ENCODE peak calls at places on chromosomes 3 and 15, in four cellular contexts. M is H9, A is neuronal stem cell, L is mesenchymal stem cell. P is an unnamed sample.
A peak's percentile ranks its signal among the peaks of the same experiment; 100 is the strongest.

GRCh38 chr3:64748244-64748894 is 60.6 kb upstream of the ADAMTS9 start:
- DNase-seq in A (no peak), L (no peak), M (peak; percentile 51), P (no peak)

GRCh38 chr3:29503969-29504368 is 223.1 kb downstream of the RBMS3 start:
- DNase-seq in M (no peak), L (peak; percentile 67), A (no peak), P (peak; percentile 14)

GRCh38 chr3:86814918-86815655 is 175.9 kb downstream of the VGLL3 start:
- DNase-seq in L (no peak), M (peak; percentile 36), A (no peak), P (peak; percentile 51)

GRCh38 chr15:89632563-89633430 is 22.5 kb downstream of the KIF7 start:
- DNase-seq in L (no peak), A (no peak), M (no peak), P (no peak)

GRCh38 chr15:26623071-26623470 is 149.8 kb downstream of the GABRB3 start:
- DNase-seq in M (no peak), L (no peak), A (no peak), P (no peak)

GRCh38 chr15:28887344-28888174 is 1.8 kb downstream of the APBA2 start:
- DNase-seq in M (no peak), L (peak; percentile 30), A (no peak), P (no peak)

GRCh38 chr3:154149286-154149685 is 28.1 kb downstream of the ARHGEF26 start:
- DNase-seq in M (no peak), A (no peak), L (no peak), P (no peak)

GRCh38 chr3:150341893-150342292 is 66.2 kb upstream of the TSC22D2 start:
- DNase-seq in A (no peak), L (no peak), M (no peak), P (no peak)

GRCh38 chr3:48765376-48765775 is 48.4 kb upstream of the IP6K2 start:
- DNase-seq in M (no peak), L (peak; percentile 13), A (no peak), P (no peak)

GRCh38 chr3:45499529-45499928 is 95.0 kb upstream of the LIMD1 start:
- DNase-seq in A (no peak), L (peak; percentile 63), M (no peak), P (peak; percentile 66)

GRCh38 chr15:59762558-59762957 is 73.4 kb upstream of the BNIP2 start:
- DNase-seq in L (no peak), M (peak; percentile 53), A (no peak), P (no peak)

GRCh38 chr3:78725703-78726246 is 1042.0 kb downstream of the ROBO1 start:
- DNase-seq in A (no peak), M (no peak), L (no peak), P (no peak)

GRCh38 chr3:43525941-43526607 is 95.7 kb downstream of the ANO10 start:
- DNase-seq in A (no peak), M (no peak), L (no peak), P (peak; percentile 42)

GRCh38 chr3:64244011-64244942 is 19.0 kb upstream of the PRICKLE2 start:
- DNase-seq in A (no peak), L (no peak), M (no peak), P (no peak)

GRCh38 chr3:4776399-4776979 is 202.7 kb upstream of the BHLHE40 start:
- DNase-seq in A (no peak), M (no peak), L (no peak), P (no peak)

GRCh38 chr3:4732974-4733373 is 239.8 kb downstream of the ITPR1 start:
- DNase-seq in A (no peak), L (no peak), M (peak; percentile 40), P (no peak)

GRCh38 chr15:37695719-37696118 is 238.7 kb upstream of the TMCO5A start:
- DNase-seq in L (peak; percentile 2), A (no peak), M (no peak), P (peak; percentile 35)

GRCh38 chr3:134381836-134382442 is 7.7 kb upstream of the AMOTL2 start:
- DNase-seq in M (peak; percentile 67), L (no peak), A (no peak), P (no peak)

GRCh38 chr3:49161808-49162530 is 4.2 kb downstream of the CCDC71 start:
- DNase-seq in M (no peak), A (no peak), L (no peak), P (no peak)

GRCh38 chr15:69478259-69478687 is 25.7 kb downstream of the RPLP1 start:
- DNase-seq in M (peak; percentile 82), A (peak; percentile 70), L (peak; percentile 50), P (peak; percentile 44)

GRCh38 chr3:108406661-108407206 is 103.7 kb downstream of the MYH15 start:
- DNase-seq in L (peak; percentile 63), M (no peak), A (peak; percentile 14), P (peak; percentile 56)

GRCh38 chr3:126337980-126338651 is 19.1 kb downstream of the KLF15 start:
- DNase-seq in L (no peak), M (no peak), A (no peak), P (no peak)

GRCh38 chr3:194089357-194090177 is 46.4 kb upstream of the HES1 start:
- DNase-seq in A (peak; percentile 45), M (peak; percentile 56), L (peak; percentile 99), P (peak; percentile 97)

GRCh38 chr3:99114565-99115291 is 213.2 kb upstream of the DCBLD2 start:
- DNase-seq in A (peak; percentile 21), M (peak; percentile 69), L (peak; percentile 64), P (peak; percentile 69)

GRCh38 chr3:107999215-107999775 is 91.5 kb downstream of the CD47 start:
- DNase-seq in M (no peak), A (no peak), L (no peak), P (no peak)

GRCh38 chr15:65312400-65312916 is 8.0 kb downstream of the RNU5B-1 start:
- DNase-seq in M (no peak), L (no peak), A (no peak), P (no peak)

GRCh38 chr3:197547618-197548017 is 8.2 kb downstream of the BDH1 start:
- DNase-seq in L (no peak), M (peak; percentile 80), A (no peak), P (no peak)

GRCh38 chr3:129180461-129180860 is 3.2 kb downstream of the CNBP start:
- DNase-seq in L (no peak), M (no peak), A (no peak), P (no peak)
- H3K4ac ChIP-seq in L (no peak overlapping the region), M (no peak overlapping the region), A (no peak overlapping the region), P (no peak overlapping the region)

GRCh38 chr3:55565516-55565915 is 78.4 kb upstream of the WNT5A start:
- DNase-seq in L (no peak), A (no peak), M (no peak), P (no peak)

GRCh38 chr3:55567121-55567520 is 80.0 kb upstream of the WNT5A start:
- DNase-seq in M (no peak), A (no peak), L (no peak), P (no peak)

GRCh38 chr3:55569033-55569518 is 82.0 kb upstream of the WNT5A start:
- DNase-seq in L (no peak), M (no peak), A (no peak), P (no peak)

GRCh38 chr3:55570361-55570760 is 83.3 kb upstream of the WNT5A start:
- DNase-seq in L (peak; percentile 83), M (no peak), A (no peak), P (no peak)

DNA sequence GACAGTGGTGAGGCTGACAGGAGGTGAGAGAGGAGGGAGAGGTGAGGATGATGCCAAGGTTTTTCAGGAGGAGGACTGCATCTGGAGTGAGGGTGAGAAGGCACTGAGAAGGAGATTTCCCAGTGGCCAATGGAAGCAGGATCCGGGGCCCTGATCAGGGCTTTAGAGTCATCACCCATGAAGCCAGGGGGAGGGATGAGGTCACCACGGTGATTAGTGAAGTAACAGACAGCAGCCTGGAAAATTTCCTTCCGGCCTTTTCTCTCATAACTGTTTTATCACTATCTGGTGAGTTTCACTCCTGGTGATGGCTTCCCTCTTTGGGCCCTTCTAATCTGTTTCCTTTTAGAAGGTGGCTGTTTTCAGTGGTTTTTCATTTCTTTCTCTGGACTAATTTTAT is 80.5 kb upstream of the WNT5A start:
- DNase-seq in L (peak; percentile 57), M (no peak), A (no peak), P (peak; percentile 57)
- H3K14ac ChIP-seq in L (no peak overlapping the region), M (no peak overlapping the region), A (no peak overlapping the region), P (peak overlapping the region; percentile 32)

DNA sequence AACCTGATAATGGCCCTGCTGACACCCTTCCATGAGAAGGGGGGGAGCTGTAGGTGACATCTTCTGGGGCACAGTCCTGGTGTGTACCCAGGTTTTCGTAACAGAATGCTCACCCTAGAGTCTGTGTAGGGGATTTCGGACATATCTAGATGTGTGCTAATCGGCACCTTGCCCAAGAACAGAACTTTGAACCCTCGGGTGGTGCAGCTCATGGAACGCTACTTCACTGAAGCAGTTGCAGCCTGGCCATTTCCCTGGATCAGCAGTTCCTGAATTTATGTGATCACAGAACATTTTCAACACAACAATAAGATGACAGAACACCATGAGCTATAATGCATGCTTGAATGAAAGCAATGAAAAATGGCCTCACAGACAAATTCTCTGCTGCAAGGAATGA is 57.5 kb upstream of the MUC13 start:
- DNase-seq in M (no peak), A (no peak), L (no peak), P (no peak)
- H3K4ac ChIP-seq in M (no peak overlapping the region), A (no peak overlapping the region), L (no peak overlapping the region), P (no peak overlapping the region)

DNA sequence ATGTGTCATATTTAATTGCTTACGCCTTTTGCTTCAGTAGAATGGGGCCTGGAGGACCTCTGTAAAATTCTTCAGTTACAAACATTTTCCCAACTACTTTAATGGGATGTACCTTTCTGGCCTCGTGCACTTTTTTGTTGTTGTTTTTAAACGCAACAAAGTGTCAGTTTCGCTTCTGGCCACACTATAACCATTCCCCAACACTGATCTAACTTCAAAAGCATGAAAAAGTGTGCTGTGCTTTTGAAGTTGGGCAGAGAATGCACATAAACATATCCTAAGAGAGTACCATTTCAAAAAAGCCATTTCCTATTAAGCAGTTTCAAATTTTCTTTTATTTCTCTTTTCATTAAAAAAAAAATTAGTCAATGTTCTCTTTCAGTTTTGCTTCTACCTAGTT is 435.8 kb downstream of the CNTN6 start:
- DNase-seq in A (no peak), M (no peak), L (no peak), P (no peak)
- H3K14ac ChIP-seq in A (no peak overlapping the region), M (no peak overlapping the region), L (no peak overlapping the region), P (no peak overlapping the region)

GRCh38 chr15:99733268-99734039 is at the start of gene LYSMD4:
- DNase-seq in M (peak; percentile 98), L (peak; percentile 93), A (peak; percentile 93), P (peak; percentile 88)
- H3K4ac ChIP-seq in M (no peak within 1 kb of the TSS), L (peak within 1 kb of the TSS; percentile 60), A (no peak within 1 kb of the TSS), P (peak within 1 kb of the TSS; percentile 79)

DNA sequence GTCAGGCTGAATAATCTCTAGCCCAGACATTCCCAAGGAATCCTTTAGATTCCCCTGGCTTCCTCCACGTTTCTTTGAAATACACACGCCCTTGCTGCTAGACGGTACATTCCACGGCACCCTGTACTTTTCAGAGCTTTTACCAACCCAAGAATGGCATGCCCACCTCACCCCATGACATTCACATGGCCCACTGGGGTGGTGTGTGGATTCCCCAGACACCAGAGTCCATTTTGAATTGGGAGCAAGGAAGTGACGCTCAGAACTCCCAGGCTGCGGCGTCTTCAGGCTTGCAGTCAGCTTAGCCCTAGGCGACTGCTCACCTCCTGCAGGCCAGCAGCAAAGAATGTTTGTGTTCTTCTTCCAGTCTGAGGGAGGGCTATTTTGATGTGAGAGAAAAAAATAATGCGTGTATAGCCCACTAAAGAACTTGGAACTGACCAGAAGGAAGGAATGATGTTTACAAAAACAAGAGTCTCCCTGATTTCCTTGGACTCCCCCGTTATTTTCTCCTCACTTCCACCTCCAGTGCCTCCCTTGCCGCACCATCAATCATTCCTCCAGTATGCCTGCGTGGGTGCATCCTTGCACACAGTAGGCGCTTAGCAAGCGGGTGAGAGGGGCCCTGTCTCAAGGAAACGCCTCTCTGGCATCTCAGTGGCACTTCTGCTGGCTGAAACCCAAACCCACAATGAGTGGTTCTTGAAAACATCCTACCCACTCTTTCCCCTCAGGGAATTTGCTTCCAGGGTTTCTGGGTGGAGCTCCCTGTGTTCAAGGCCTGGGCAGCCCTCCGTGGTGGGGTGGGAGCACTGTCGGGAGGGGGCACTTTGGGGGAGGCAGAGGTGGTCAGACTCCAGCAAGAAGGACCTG is 59.9 kb downstream of the SMAD6 start:
- DNase-seq in M (no peak), A (no peak), L (peak; percentile 68), P (no peak)
- H3K14ac ChIP-seq in M (no peak overlapping the region), A (no peak overlapping the region), L (no peak overlapping the region), P (peak overlapping the region; percentile 90)

P was measured in IMR-90.